ENCODE peak calls at places on chromosomes 3 and 15, in ten cellular contexts. W, C, H, L, V, E, B, M, I and T are unnamed samples.

GRCh38 chr3:10356461-10356897 is 35.6 kb upstream of the SEC13 start:
- DNase-seq in W (no peak), C (no peak), B (peak), V (no peak), I (no peak), E (no peak), L (peak), M (no peak), H (peak), T (peak)

GRCh38 chr15:61558172-61559146 is 329.4 kb upstream of the RORA start:
- DNase-seq in M (no peak), L (no peak), V (no peak), W (no peak), H (no peak), I (no peak), B (no peak), C (no peak), E (no peak), T (no peak)

GRCh38 chr3:78905700-78906099 is 862.1 kb downstream of the ROBO1 start:
- DNase-seq in H (no peak), L (no peak), V (no peak), B (no peak), E (no peak), M (no peak), I (no peak), C (no peak), W (no peak), T (no peak)

GRCh38 chr3:62686916-62687315 is 188.3 kb downstream of the CADPS start:
- DNase-seq in C (no peak), W (no peak), I (no peak), L (no peak), V (no peak), M (no peak), E (no peak), H (no peak), B (no peak), T (no peak)

GRCh38 chr3:47440131-47440530 is 35.6 kb downstream of the SCAP start:
- DNase-seq in B (no peak), L (no peak), E (no peak), V (no peak), C (no peak), M (no peak), H (peak), W (no peak), I (no peak), T (peak)

GRCh38 chr3:70882104-70882503 is 569.7 kb upstream of the MDFIC2 start:
- DNase-seq in I (no peak), W (no peak), B (no peak), L (no peak), V (no peak), E (peak), C (no peak), H (no peak), M (no peak), T (no peak)

GRCh38 chr15:84824260-84824690 is 7.1 kb downstream of the ALPK3 start:
- DNase-seq in W (no peak), M (peak), I (no peak), C (no peak), E (no peak), H (no peak), B (no peak), L (no peak), V (no peak), T (no peak)

GRCh38 chr15:70045045-70045444 is 52.7 kb downstream of the TLE3 start:
- DNase-seq in C (no peak), W (no peak), H (peak), B (no peak), L (no peak), E (peak), I (no peak), V (no peak), M (no peak), T (peak)

GRCh38 chr15:35580606-35581005 is 34.6 kb upstream of the DPH6 start:
- DNase-seq in I (no peak), B (no peak), E (no peak), L (no peak), H (no peak), M (no peak), W (no peak), C (no peak), V (no peak), T (no peak)

GRCh38 chr3:122562923-122563716 is 980 bp downstream of the PARP9 start:
- DNase-seq in M (no peak), V (no peak), L (peak), W (no peak), C (no peak), H (no peak), E (no peak), B (no peak), I (no peak), T (no peak)

GRCh38 chr15:70584838-70585706 is 178.3 kb downstream of the UACA start:
- DNase-seq in I (peak), W (peak), C (no peak), B (peak), L (peak), M (no peak), V (peak), H (peak), E (no peak), T (peak)

GRCh38 chr15:90071220-90071807 is 31.0 kb downstream of the IDH2 start:
- DNase-seq in I (peak), C (no peak), H (peak), V (peak), W (peak), M (peak), L (peak), E (peak), B (peak), T (peak)

GRCh38 chr3:197573048-197573767 is 17.4 kb upstream of the BDH1 start:
- DNase-seq in M (no peak), V (no peak), E (no peak), L (no peak), C (no peak), I (no peak), H (no peak), B (no peak), W (no peak), T (no peak)

GRCh38 chr3:195198424-195199346 is 72.3 kb downstream of the XXYLT1 start:
- DNase-seq in I (peak), V (no peak), B (no peak), H (no peak), L (no peak), E (no peak), W (no peak), C (peak), M (no peak), T (no peak)

GRCh38 chr3:137647179-137647578 is 116.9 kb upstream of the SOX14 start:
- DNase-seq in I (no peak), M (no peak), L (peak), H (no peak), V (no peak), E (no peak), B (peak), W (no peak), C (no peak), T (no peak)

GRCh38 chr3:179513867-179514266 is 48.9 kb upstream of the ACTL6A start:
- DNase-seq in C (no peak), H (peak), L (no peak), V (no peak), W (peak), E (peak), B (no peak), I (no peak), M (no peak), T (peak)

GRCh38 chr3:64798316-64798715 is 110.5 kb upstream of the ADAMTS9 start:
- DNase-seq in V (no peak), H (no peak), E (no peak), L (no peak), I (no peak), M (no peak), B (no peak), C (no peak), W (no peak), T (no peak)

GRCh38 chr15:100902436-100903190 is 16.5 kb upstream of the LRRK1 start:
- DNase-seq in C (peak), V (no peak), B (peak), L (peak), W (peak), I (peak), E (peak), H (peak), M (peak), T (peak)

GRCh38 chr15:58261368-58261767 is 123.2 kb downstream of the AQP9 start:
- DNase-seq in L (no peak), M (no peak), I (no peak), C (no peak), B (no peak), H (no peak), W (no peak), E (no peak), V (no peak), T (no peak)

GRCh38 chr3:194487289-194488006 is 646 bp upstream of the ATP13A3 start:
- DNase-seq in V (peak), L (peak), E (no peak), I (peak), B (no peak), W (peak), M (peak), H (peak), C (peak), T (no peak)

GRCh38 chr3:51500632-51501131 is 867 bp upstream of the DCAF1 start:
- DNase-seq in W (no peak), L (no peak), M (peak), V (no peak), C (no peak), B (no peak), I (no peak), E (no peak), H (no peak), T (no peak)

GRCh38 chr3:116135462-116135861 is 309.8 kb downstream of the LSAMP start:
- DNase-seq in L (peak), W (peak), E (peak), C (no peak), I (no peak), B (peak), H (no peak), M (peak), V (no peak), T (peak)